ENCODE peak calls at places on chromosome 7, in five cellular contexts. N is K562, Z is GM12878, K is GM23338, O is HepG2. T is an unnamed sample.

GRCh38 chr7:116173051-116174028 is 37.0 kb upstream of the TES start:
- DNase-seq in N (peak), Z (no peak), K (peak), O (peak), T (peak)

GRCh38 chr7:155456772-155457543 is 971 bp upstream of the EN2 start:
- DNase-seq in N (peak), Z (no peak), K (peak), O (no peak), T (peak)

GRCh38 chr7:44415047-44415446 is 75.4 kb downstream of the NUDCD3 start:
- DNase-seq in N (no peak), Z (no peak), K (no peak), O (no peak), T (no peak)

GRCh38 chr7:91945476-91945875 is 4.8 kb downstream of the AKAP9 start:
- DNase-seq in N (no peak), Z (no peak), K (no peak), O (peak), T (peak)

GRCh38 chr7:149872419-149873073 is 1.2 kb upstream of the ATP6V0E2 start:
- DNase-seq in N (peak), Z (no peak), K (peak), O (peak), T (peak)

GRCh38 chr7:28315565-28316420 is 96.5 kb upstream of the CREB5 start:
- DNase-seq in N (no peak), Z (no peak), K (no peak), O (no peak), T (no peak)

GRCh38 chr7:147332988-147333387 is 1216.4 kb downstream of the CNTNAP2 start:
- DNase-seq in N (no peak), Z (no peak), K (no peak), O (no peak), T (no peak)

GRCh38 chr7:25028370-25028971 is 48.5 kb upstream of the OSBPL3 start:
- DNase-seq in N (peak), Z (no peak), K (no peak), O (peak), T (peak)

GRCh38 chr7:77537595-77538185 is 595 bp downstream of the PTPN12 start:
- DNase-seq in N (peak), Z (no peak), K (peak), O (peak), T (peak)

GRCh38 chr7:147053761-147054160 is 937.2 kb downstream of the CNTNAP2 start:
- DNase-seq in N (no peak), Z (no peak), K (peak), O (no peak), T (no peak)

GRCh38 chr7:75856562-75856961 is 22.3 kb upstream of the RHBDD2 start:
- DNase-seq in N (no peak), Z (no peak), K (no peak), O (no peak), T (no peak)

GRCh38 chr7:139916717-139917395 is 87.8 kb downstream of the TBXAS1 start:
- DNase-seq in N (no peak), Z (peak), K (no peak), O (no peak), T (no peak)

GRCh38 chr7:126569402-126569801 is 683.3 kb downstream of the GRM8 start:
- DNase-seq in N (no peak), Z (peak), K (no peak), O (no peak), T (no peak)

GRCh38 chr7:28957064-28957821 is 887 bp downstream of the TRIL start:
- DNase-seq in N (no peak), Z (no peak), K (peak), O (no peak), T (no peak)

GRCh38 chr7:28383949-28384348 is 28.4 kb upstream of the CREB5 start:
- DNase-seq in N (no peak), Z (no peak), K (no peak), O (no peak), T (no peak)

GRCh38 chr7:155918720-155919399 is 106.6 kb upstream of the SHH start:
- DNase-seq in N (peak), Z (no peak), K (no peak), O (peak), T (peak)

GRCh38 chr7:75762350-75762917 is 9.6 kb downstream of the CCL26 start:
- DNase-seq in N (peak), Z (peak), K (peak), O (peak), T (peak)

GRCh38 chr7:42693722-42694121 is 218.1 kb downstream of the C7orf25 start:
- DNase-seq in N (no peak), Z (no peak), K (no peak), O (no peak), T (no peak)

GRCh38 chr7:92092210-92092609 is 42.1 kb downstream of the CYP51A1 start:
- DNase-seq in N (no peak), Z (no peak), K (no peak), O (no peak), T (no peak)

GRCh38 chr7:98287486-98287959 is 6.0 kb downstream of the BRI3 start:
- DNase-seq in N (no peak), Z (no peak), K (peak), O (peak), T (no peak)

DNA sequence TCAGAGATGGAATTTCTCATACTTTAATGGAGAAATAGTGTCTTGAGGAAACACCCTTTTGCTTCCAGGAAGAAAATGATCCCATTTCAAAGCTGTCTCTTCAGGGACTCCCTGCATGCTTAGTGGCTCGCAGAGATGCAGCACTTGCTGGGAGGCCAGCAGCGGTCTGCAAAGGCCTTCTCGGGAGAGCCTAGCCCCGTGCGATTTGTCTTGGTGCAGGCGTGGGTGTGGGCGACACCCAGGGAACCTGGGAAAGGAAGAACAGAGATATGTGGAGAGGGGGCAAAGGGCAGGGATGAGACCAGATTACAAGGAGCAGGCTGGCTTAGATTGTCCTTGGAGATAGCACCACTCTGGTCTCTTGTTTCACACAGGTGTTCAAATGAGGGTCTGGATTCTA is 352.3 kb upstream of the PODXL start:
- DNase-seq in N (no peak), Z (no peak), K (peak), O (no peak), T (no peak)
- TF ChIP-seq JUNB in N (no peak), Z (no peak), K (no peak), O (no peak), T (no peak)

GRCh38 chr7:107505997-107506682 is 36.3 kb downstream of the GPR22 start:
- DNase-seq in N (peak), Z (no peak), K (no peak), O (peak), T (no peak)

GRCh38 chr7:107503667-107504066 is 33.8 kb downstream of the GPR22 start:
- DNase-seq in N (no peak), Z (no peak), K (no peak), O (no peak), T (no peak)

GRCh38 chr7:107502797-107503196 is 32.9 kb downstream of the GPR22 start:
- DNase-seq in N (no peak), Z (no peak), K (no peak), O (no peak), T (no peak)

GRCh38 chr7:107505362-107505761 is 35.5 kb downstream of the GPR22 start:
- DNase-seq in N (no peak), Z (no peak), K (no peak), O (no peak), T (no peak)

DNA sequence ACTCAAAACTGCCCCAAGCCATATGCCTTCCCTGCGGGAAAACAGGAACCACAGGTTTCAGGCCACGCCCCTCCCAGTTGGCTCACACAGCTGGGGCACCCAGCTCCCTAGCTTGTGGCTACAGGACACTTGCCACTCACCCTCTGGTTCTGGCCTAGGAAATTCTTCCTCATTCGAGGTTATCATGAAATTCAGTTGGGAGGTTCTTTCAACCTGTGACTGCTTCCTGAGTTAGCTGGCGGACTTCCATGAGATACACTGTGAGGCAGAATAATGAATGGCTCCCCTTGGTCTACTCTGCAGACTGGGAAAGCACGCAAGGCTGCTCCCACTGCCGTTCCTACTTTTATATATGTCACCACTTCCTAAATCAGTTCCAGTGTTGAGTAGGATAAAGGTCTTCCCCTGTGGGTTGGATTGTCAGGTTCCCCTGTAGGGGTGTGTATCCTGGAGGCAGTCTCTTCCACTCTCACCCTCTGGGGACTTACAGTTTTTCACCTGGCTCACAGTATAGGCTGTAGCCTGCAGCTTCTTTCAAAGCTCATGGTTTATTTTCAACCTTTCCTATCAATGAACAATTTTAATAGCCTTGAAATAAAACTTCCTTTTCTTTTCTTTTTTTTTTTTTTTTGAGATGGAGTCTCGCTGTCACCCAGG is 37.0 kb downstream of the GPR22 start:
- DNase-seq in N (peak), Z (no peak), K (no peak), O (no peak), T (no peak)
- TF ChIP-seq JUNB in N (no peak), Z (no peak), K (no peak), O (no peak), T (no peak)

GRCh38 chr7:33809218-33809617 is 96.1 kb upstream of the BMPER start:
- DNase-seq in N (no peak), Z (no peak), K (no peak), O (no peak), T (no peak)

GRCh38 chr7:33807158-33807530 is 98.2 kb upstream of the BMPER start:
- DNase-seq in N (no peak), Z (no peak), K (no peak), O (no peak), T (no peak)

GRCh38 chr7:33805630-33806233 is 99.6 kb upstream of the BMPER start:
- DNase-seq in N (no peak), Z (no peak), K (no peak), O (no peak), T (no peak)

GRCh38 chr7:33806284-33807157 is 98.8 kb upstream of the BMPER start:
- DNase-seq in N (no peak), Z (no peak), K (no peak), O (peak), T (no peak)

DNA sequence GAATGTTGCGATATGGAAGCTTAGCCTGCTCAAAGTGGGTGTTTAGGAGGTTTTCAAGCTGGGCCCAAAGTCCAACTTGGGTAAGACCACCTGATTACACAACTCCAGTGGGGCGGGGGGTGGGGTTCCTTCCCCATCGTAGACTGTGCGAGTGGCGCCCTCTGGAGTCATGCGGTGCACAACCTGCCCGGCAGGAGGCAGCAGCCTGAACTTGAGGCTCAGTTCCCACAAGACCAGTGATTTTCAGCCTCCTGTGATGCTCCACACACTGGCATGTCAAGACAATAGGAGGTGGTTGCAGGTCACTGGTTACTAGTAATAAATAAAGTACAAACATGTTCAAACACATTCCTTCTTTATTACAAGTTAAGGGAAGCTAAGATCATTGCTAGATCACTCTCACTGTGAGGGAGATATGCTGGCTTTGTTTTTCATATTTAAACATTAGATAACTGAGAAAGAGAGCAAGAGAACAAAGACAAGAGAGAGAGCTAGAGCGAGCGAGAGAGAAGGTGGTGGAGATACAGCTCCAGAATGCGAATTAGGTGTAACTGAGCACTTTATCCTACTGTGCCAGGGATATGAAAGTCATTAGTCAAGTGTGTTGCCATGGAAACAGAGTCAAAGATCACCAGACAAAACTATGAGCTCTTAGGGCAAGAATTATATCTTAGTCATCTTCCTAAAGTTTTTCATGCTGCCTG is 97.4 kb upstream of the BMPER start:
- DNase-seq in N (peak), Z (no peak), K (peak), O (peak), T (peak)
- TF ChIP-seq JUNB in N (no peak), Z (no peak), K (no peak), O (no peak), T (no peak)

GRCh38 chr7:66189695-66190503 is 15.2 kb upstream of the TPST1 start:
- DNase-seq in N (no peak), Z (no peak), K (no peak), O (no peak), T (no peak)

GRCh38 chr7:66198461-66198860 is 6.7 kb upstream of the TPST1 start:
- DNase-seq in N (no peak), Z (no peak), K (no peak), O (no peak), T (no peak)

GRCh38 chr7:66188645-66189044 is 16.5 kb upstream of the TPST1 start:
- DNase-seq in N (no peak), Z (no peak), K (no peak), O (no peak), T (no peak)

GRCh38 chr7:66190504-66190857 is 14.7 kb upstream of the TPST1 start:
- DNase-seq in N (no peak), Z (no peak), K (no peak), O (no peak), T (no peak)

GRCh38 chr7:66193146-66193725 is 11.9 kb upstream of the TPST1 start:
- DNase-seq in N (no peak), Z (no peak), K (no peak), O (no peak), T (no peak)
- TF ChIP-seq JUNB in N (no peak), Z (no peak), K (no peak), O (no peak), T (no peak)

DNA sequence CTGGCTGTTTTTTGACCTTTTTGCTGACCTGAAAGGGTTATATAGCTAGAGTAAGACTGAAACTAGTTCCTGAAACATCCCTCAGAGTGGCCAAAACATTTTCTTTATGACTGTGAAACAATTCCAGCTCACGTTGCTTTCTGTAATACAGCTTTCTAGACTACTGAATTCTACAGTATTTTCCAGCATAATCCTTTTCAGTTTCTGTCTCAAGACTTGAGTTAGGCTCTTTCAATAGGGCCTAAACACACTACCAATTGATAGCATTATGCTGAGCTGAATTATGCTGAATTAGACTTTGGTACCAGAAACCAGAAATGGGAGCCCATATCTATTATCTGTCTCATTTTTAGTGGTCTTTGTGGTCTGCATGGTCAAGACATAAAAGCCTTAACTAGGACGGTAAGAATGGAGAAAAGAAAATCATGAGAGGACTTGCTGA is 72.6 kb downstream of the EPDR1 start:
- DNase-seq in N (no peak), Z (peak), K (no peak), O (no peak), T (no peak)
- TF ChIP-seq JUNB in N (no peak), Z (peak), K (no peak), O (no peak), T (no peak)